ENCODE peak calls at places on chromosomes 13 and 19, in eight cellular contexts. One of them, this sample, is unnamed. For H3K4me1 and H3K9me3, the result is how much of the 10 kb centered on the place peaks cover.

GRCh38 chr19:38939957-38940356 is 9.2 kb downstream of the MRPS12 start:
- DNase-seq in right atrium auricular region: no peak
- DNase-seq in PC-9: no peak
- DNase-seq in OCI-LY7: no peak
- DNase-seq in uterus: no peak
- DNase-seq in IMR-90: no peak
- DNase-seq in mucosa of descending colon: no peak
- DNase-seq in tibial artery: no peak
- DNase-seq in this sample: no peak

GRCh38 chr19:16258440-16258903 is 60.8 kb downstream of the AP1M1 start:
- DNase-seq in right atrium auricular region: peak
- DNase-seq in PC-9: no peak
- DNase-seq in OCI-LY7: no peak
- DNase-seq in uterus: peak
- DNase-seq in IMR-90: no peak
- DNase-seq in mucosa of descending colon: peak
- DNase-seq in tibial artery: peak
- DNase-seq in this sample: no peak

GRCh38 chr19:44712864-44713515 is 14.0 kb downstream of the CEACAM16 start:
- DNase-seq in right atrium auricular region: no peak
- DNase-seq in PC-9: no peak
- DNase-seq in OCI-LY7: no peak
- DNase-seq in uterus: no peak
- DNase-seq in IMR-90: no peak
- DNase-seq in mucosa of descending colon: no peak
- DNase-seq in tibial artery: no peak
- DNase-seq in this sample: no peak

GRCh38 chr19:30090476-30090875 is 148.4 kb downstream of the URI1 start:
- DNase-seq in right atrium auricular region: no peak
- DNase-seq in PC-9: no peak
- DNase-seq in OCI-LY7: no peak
- DNase-seq in uterus: no peak
- DNase-seq in IMR-90: no peak
- DNase-seq in mucosa of descending colon: no peak
- DNase-seq in tibial artery: no peak
- DNase-seq in this sample: no peak

GRCh38 chr19:7916137-7916907 is 1.7 kb downstream of the TGFBR3L start:
- DNase-seq in right atrium auricular region: no peak
- DNase-seq in PC-9: no peak
- DNase-seq in OCI-LY7: peak
- DNase-seq in uterus: no peak
- DNase-seq in IMR-90: no peak
- DNase-seq in mucosa of descending colon: peak
- DNase-seq in tibial artery: no peak
- DNase-seq in this sample: peak

GRCh38 chr13:52195052-52195837 is 35.8 kb upstream of the NEK3 start:
- DNase-seq in right atrium auricular region: peak
- DNase-seq in PC-9: no peak
- DNase-seq in OCI-LY7: no peak
- DNase-seq in uterus: peak
- DNase-seq in IMR-90: peak
- DNase-seq in mucosa of descending colon: peak
- DNase-seq in tibial artery: peak
- DNase-seq in this sample: peak

GRCh38 chr19:51531349-51532315 is at the start of gene SIGLEC6:
- DNase-seq in right atrium auricular region: no peak
- DNase-seq in PC-9: no peak
- DNase-seq in OCI-LY7: peak
- DNase-seq in uterus: no peak
- DNase-seq in IMR-90: no peak
- DNase-seq in mucosa of descending colon: peak
- DNase-seq in tibial artery: peak
- DNase-seq in this sample: no peak

GRCh38 chr19:610801-611505 is 21.3 kb downstream of the HCN2 start:
- DNase-seq in right atrium auricular region: no peak
- DNase-seq in PC-9: no peak
- DNase-seq in OCI-LY7: peak
- DNase-seq in uterus: no peak
- DNase-seq in IMR-90: peak
- DNase-seq in mucosa of descending colon: no peak
- DNase-seq in tibial artery: no peak
- DNase-seq in this sample: peak

GRCh38 chr19:34253711-34254551 is 423 bp upstream of the GARRE1 start:
- DNase-seq in right atrium auricular region: peak
- DNase-seq in PC-9: no peak
- DNase-seq in OCI-LY7: peak
- DNase-seq in uterus: peak
- DNase-seq in IMR-90: peak
- DNase-seq in mucosa of descending colon: peak
- DNase-seq in tibial artery: peak
- DNase-seq in this sample: no peak

GRCh38 chr13:75139291-75139690 is 342.7 kb downstream of the TBC1D4 start:
- DNase-seq in right atrium auricular region: no peak
- DNase-seq in PC-9: no peak
- DNase-seq in OCI-LY7: no peak
- DNase-seq in uterus: no peak
- DNase-seq in IMR-90: peak
- DNase-seq in mucosa of descending colon: no peak
- DNase-seq in tibial artery: no peak
- DNase-seq in this sample: no peak

GRCh38 chr13:29767006-29767405 is 83.4 kb downstream of the UBL3 start:
- DNase-seq in right atrium auricular region: no peak
- DNase-seq in PC-9: no peak
- DNase-seq in OCI-LY7: no peak
- DNase-seq in uterus: no peak
- DNase-seq in IMR-90: peak
- DNase-seq in mucosa of descending colon: no peak
- DNase-seq in tibial artery: no peak
- DNase-seq in this sample: no peak

GRCh38 chr13:27118428-27119054 is 53.1 kb downstream of the USP12 start:
- DNase-seq in right atrium auricular region: no peak
- DNase-seq in PC-9: no peak
- DNase-seq in OCI-LY7: no peak
- DNase-seq in uterus: no peak
- DNase-seq in IMR-90: no peak
- DNase-seq in mucosa of descending colon: no peak
- DNase-seq in tibial artery: no peak
- DNase-seq in this sample: no peak

DNA sequence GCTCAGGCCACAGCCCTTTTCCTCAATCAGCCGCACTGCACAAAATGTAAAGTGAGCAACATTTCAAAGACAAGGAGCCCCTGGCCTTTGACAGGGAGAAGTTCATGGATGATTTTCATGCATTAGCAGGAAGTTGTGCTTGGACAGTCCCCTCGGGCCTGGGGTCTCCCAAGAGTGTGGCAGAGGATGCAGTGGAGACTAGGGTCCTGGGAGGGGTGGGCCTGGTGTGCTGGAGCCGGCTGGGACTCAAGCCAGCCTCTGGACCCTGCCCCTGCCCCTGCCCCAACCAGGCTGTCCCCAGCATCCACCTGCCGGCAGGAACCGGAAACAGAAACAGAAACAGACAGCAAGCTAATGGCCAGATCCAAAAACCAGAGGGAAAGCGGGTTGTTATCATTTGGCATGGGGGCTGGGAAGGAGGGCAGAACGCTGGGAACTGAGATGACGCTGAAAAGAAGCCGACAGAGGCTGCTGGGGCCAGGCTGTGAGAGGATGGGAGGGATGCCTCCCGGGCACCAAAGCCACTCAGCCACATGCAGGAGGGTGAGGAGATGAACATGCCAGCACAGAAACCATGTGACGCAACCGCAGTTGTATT is 2.3 kb downstream of the GAS6 start:
- DNase-seq in right atrium auricular region: peak
- DNase-seq in PC-9: no peak
- DNase-seq in OCI-LY7: no peak
- DNase-seq in uterus: no peak
- DNase-seq in IMR-90: no peak
- DNase-seq in mucosa of descending colon: no peak
- DNase-seq in tibial artery: peak
- DNase-seq in this sample: no peak
- H3K4me1 ChIP-seq in right atrium auricular region: half or more
- H3K4me1 ChIP-seq in PC-9: under half
- H3K4me1 ChIP-seq in OCI-LY7: under half
- H3K4me1 ChIP-seq in uterus: under half
- H3K4me1 ChIP-seq in IMR-90: under half
- H3K4me1 ChIP-seq in mucosa of descending colon: half or more
- H3K4me1 ChIP-seq in tibial artery: half or more
- H3K4me1 ChIP-seq in this sample: under half

GRCh38 chr19:37389234-37389633 is 18.3 kb downstream of the ZNF527 start:
- DNase-seq in right atrium auricular region: no peak
- DNase-seq in PC-9: no peak
- DNase-seq in OCI-LY7: no peak
- DNase-seq in uterus: no peak
- DNase-seq in IMR-90: no peak
- DNase-seq in mucosa of descending colon: no peak
- DNase-seq in tibial artery: no peak
- DNase-seq in this sample: no peak
- H3K9me3 ChIP-seq in right atrium auricular region: half or more
- H3K9me3 ChIP-seq in PC-9: half or more
- H3K9me3 ChIP-seq in OCI-LY7: under half
- H3K9me3 ChIP-seq in uterus: under half
- H3K9me3 ChIP-seq in IMR-90: half or more
- H3K9me3 ChIP-seq in mucosa of descending colon: half or more
- H3K9me3 ChIP-seq in tibial artery: under half
- H3K9me3 ChIP-seq in this sample: half or more

GRCh38 chr19:21022996-21023395 is 2.5 kb downstream of the ZNF430 start:
- DNase-seq in right atrium auricular region: no peak
- DNase-seq in PC-9: no peak
- DNase-seq in OCI-LY7: no peak
- DNase-seq in uterus: no peak
- DNase-seq in IMR-90: peak
- DNase-seq in mucosa of descending colon: no peak
- DNase-seq in tibial artery: no peak
- DNase-seq in this sample: peak
- H3K4me3 ChIP-seq in right atrium auricular region: no peak
- H3K4me3 ChIP-seq in PC-9: no peak
- H3K4me3 ChIP-seq in OCI-LY7: peak
- H3K4me3 ChIP-seq in uterus: no peak
- H3K4me3 ChIP-seq in IMR-90: no peak
- H3K4me3 ChIP-seq in mucosa of descending colon: no peak
- H3K4me3 ChIP-seq in tibial artery: no peak
- H3K4me3 ChIP-seq in this sample: peak

GRCh38 chr19:13025819-13026477 is 30.7 kb downstream of the NFIX start:
- DNase-seq in right atrium auricular region: no peak
- DNase-seq in PC-9: no peak
- DNase-seq in OCI-LY7: no peak
- DNase-seq in uterus: no peak
- DNase-seq in IMR-90: no peak
- DNase-seq in mucosa of descending colon: no peak
- DNase-seq in tibial artery: peak
- DNase-seq in this sample: no peak
- H3K4me1 ChIP-seq in right atrium auricular region: half or more
- H3K4me1 ChIP-seq in PC-9: under half
- H3K4me1 ChIP-seq in OCI-LY7: under half
- H3K4me1 ChIP-seq in uterus: under half
- H3K4me1 ChIP-seq in IMR-90: under half
- H3K4me1 ChIP-seq in mucosa of descending colon: under half
- H3K4me1 ChIP-seq in tibial artery: half or more
- H3K4me1 ChIP-seq in this sample: under half

DNA sequence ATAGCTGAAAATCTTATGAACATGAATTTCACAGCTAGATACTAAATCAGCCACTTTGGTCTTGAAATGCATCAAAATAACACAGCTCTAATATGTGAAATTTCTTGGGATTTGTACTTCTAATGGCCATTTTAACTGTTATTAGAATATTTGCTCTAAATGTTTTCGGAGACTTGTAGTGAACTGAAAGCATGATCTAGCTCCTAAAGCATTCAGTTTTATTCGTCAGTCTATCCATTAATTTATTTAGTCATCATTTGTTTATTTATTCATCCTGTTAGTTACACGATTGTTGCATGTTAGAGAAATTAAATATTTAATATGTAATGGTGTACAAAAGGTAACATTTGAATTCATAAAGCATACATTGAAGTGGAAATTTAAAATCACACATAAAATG is 1132.7 kb downstream of the SLITRK1 start:
- DNase-seq in right atrium auricular region: no peak
- DNase-seq in PC-9: no peak
- DNase-seq in OCI-LY7: no peak
- DNase-seq in uterus: no peak
- DNase-seq in IMR-90: peak
- DNase-seq in mucosa of descending colon: no peak
- DNase-seq in tibial artery: no peak
- DNase-seq in this sample: no peak
- H3K9me3 ChIP-seq in right atrium auricular region: under half
- H3K9me3 ChIP-seq in PC-9: under half
- H3K9me3 ChIP-seq in OCI-LY7: under half
- H3K9me3 ChIP-seq in uterus: under half
- H3K9me3 ChIP-seq in IMR-90: under half
- H3K9me3 ChIP-seq in mucosa of descending colon: under half
- H3K9me3 ChIP-seq in tibial artery: under half
- H3K9me3 ChIP-seq in this sample: under half

This sample was measured in CD4-positive, CD25-positive, alpha-beta regulatory T cell.